ENCODE peak calls at places on chromosome 9, in seven cellular contexts. N is K562, Q is IMR-90, M is GM12878, J is HepG2, U is H1, V is HCT116. F is an unnamed sample.

GRCh38 chr9:92468206-92468605 is 14.1 kb downstream of the ASPN start:
- DNase-seq in J (no peak), U (no peak), Q (peak; percentile 66), M (no peak), N (no peak), V (no peak), F (no peak)

GRCh38 chr9:98796364-98797101 is at the start of gene ANKS6:
- DNase-seq in Q (peak; percentile 65), V (no peak), N (peak; percentile 89), M (no peak), U (peak; percentile 95), J (peak; percentile 33), F (peak; percentile 60)

GRCh38 chr9:82117025-82117424 is 128.5 kb downstream of the SPATA31D1 start:
- DNase-seq in U (no peak), N (no peak), M (no peak), J (no peak), V (no peak), Q (no peak), F (no peak)

GRCh38 chr9:126411225-126411947 is 84.8 kb downstream of the MVB12B start:
- DNase-seq in M (peak; percentile 93), J (no peak), Q (no peak), V (no peak), U (no peak), N (no peak), F (no peak)

GRCh38 chr9:85212887-85213286 is 528.9 kb downstream of the AGTPBP1 start:
- DNase-seq in V (peak; percentile 80), Q (no peak), M (no peak), U (no peak), J (no peak), N (peak; percentile 0), F (peak; percentile 71)

GRCh38 chr9:84001621-84002020 is 21.0 kb downstream of the RMI1 start:
- DNase-seq in Q (no peak), U (no peak), N (no peak), J (no peak), V (no peak), M (no peak), F (no peak)

GRCh38 chr9:112042244-112042638 is 132.9 kb downstream of the SUSD1 start:
- DNase-seq in U (no peak), Q (no peak), J (no peak), N (no peak), V (no peak), M (no peak), F (no peak)

GRCh38 chr9:136707011-136707410 is 5.4 kb upstream of the DIPK1B start:
- DNase-seq in V (no peak), N (no peak), Q (no peak), U (no peak), M (no peak), J (no peak), F (no peak)

GRCh38 chr9:135130266-135130976 is 43.0 kb downstream of the OLFM1 start:
- DNase-seq in J (no peak), M (peak; percentile 13), N (peak; percentile 47), U (no peak), Q (no peak), V (peak; percentile 63), F (no peak)

GRCh38 chr9:93587651-93588347 is 11.4 kb downstream of the PHF2 start:
- DNase-seq in U (no peak), V (no peak), Q (no peak), J (no peak), N (peak; percentile 42), M (no peak), F (no peak)

GRCh38 chr9:70120834-70121510 is 77.3 kb downstream of the MAMDC2 start:
- DNase-seq in M (no peak), V (no peak), U (no peak), Q (peak; percentile 97), N (no peak), J (no peak), F (peak; percentile 58)

GRCh38 chr9:77092536-77092935 is 73.1 kb downstream of the FOXB2 start:
- DNase-seq in J (no peak), U (no peak), N (peak; percentile 3), V (no peak), Q (no peak), M (no peak), F (no peak)

GRCh38 chr9:131323629-131324028 is 34.1 kb downstream of the PLPP7 start:
- DNase-seq in J (peak; percentile 54), V (no peak), Q (no peak), N (no peak), M (no peak), U (no peak), F (no peak)

GRCh38 chr9:97766092-97766491 is 69.0 kb upstream of the XPA start:
- DNase-seq in J (no peak), M (no peak), V (no peak), U (no peak), Q (peak; percentile 72), N (no peak), F (no peak)

GRCh38 chr9:92610470-92611420 is 59.2 kb downstream of the IPPK start:
- DNase-seq in N (no peak), U (no peak), V (no peak), Q (peak; percentile 44), M (no peak), J (no peak), F (no peak)

GRCh38 chr9:18184034-18184800 is 289.7 kb upstream of the ADAMTSL1 start:
- DNase-seq in Q (no peak), N (no peak), M (no peak), V (no peak), U (no peak), J (no peak), F (peak; percentile 19)

GRCh38 chr9:84791608-84792007 is 122.1 kb downstream of the NTRK2 start:
- DNase-seq in M (no peak), U (no peak), N (no peak), V (no peak), J (no peak), Q (no peak), F (no peak)

GRCh38 chr9:17810728-17811634 is 232.1 kb downstream of the SH3GL2 start:
- DNase-seq in U (no peak), N (peak; percentile 50), J (peak; percentile 41), Q (peak; percentile 66), V (peak; percentile 15), M (no peak), F (peak; percentile 59)

GRCh38 chr9:125521462-125522327 is 185.3 kb downstream of the MAPKAP1 start:
- DNase-seq in M (no peak), Q (peak; percentile 97), U (no peak), N (no peak), J (peak; percentile 35), V (peak; percentile 76), F (peak; percentile 86)

GRCh38 chr9:23492126-23493002 is 333.7 kb downstream of the ELAVL2 start:
- DNase-seq in U (no peak), V (no peak), Q (peak; percentile 0), J (peak; percentile 31), M (no peak), N (no peak), F (peak; percentile 64)

GRCh38 chr9:90870646-90871326 is 69.2 kb downstream of the SYK start:
- DNase-seq in Q (peak; percentile 44), V (peak; percentile 27), U (no peak), M (peak; percentile 17), J (peak; percentile 25), N (peak; percentile 54), F (peak; percentile 32)

GRCh38 chr9:16773617-16774016 is 96.9 kb downstream of the BNC2 start:
- DNase-seq in N (no peak), V (no peak), Q (no peak), M (no peak), J (no peak), U (no peak), F (no peak)

GRCh38 chr9:34185778-34186551 is 7.1 kb downstream of the UBAP1 start:
- DNase-seq in J (no peak), V (peak; percentile 68), U (no peak), Q (peak; percentile 93), N (peak; percentile 44), M (peak; percentile 51), F (peak; percentile 92)

GRCh38 chr9:120720404-120720803 is 6.1 kb upstream of the MEGF9 start:
- DNase-seq in N (no peak), Q (no peak), U (no peak), J (no peak), V (no peak), M (no peak), F (no peak)

GRCh38 chr9:16426716-16427115 is 443.8 kb downstream of the BNC2 start:
- DNase-seq in Q (peak; percentile 24), J (no peak), V (no peak), U (no peak), N (no peak), M (no peak), F (no peak)

GRCh38 chr9:126533911-126534300 is 79.8 kb upstream of the LMX1B start:
- DNase-seq in M (no peak), U (no peak), V (no peak), Q (no peak), N (no peak), J (no peak), F (no peak)

GRCh38 chr9:83934569-83935275 is 13.5 kb upstream of the KIF27 start:
- DNase-seq in U (no peak), M (no peak), N (no peak), Q (peak; percentile 60), J (no peak), V (no peak), F (no peak)

GRCh38 chr9:242461-243080 is 27.9 kb downstream of the DOCK8 start:
- DNase-seq in J (no peak), U (no peak), Q (peak; percentile 32), N (no peak), M (no peak), V (no peak), F (no peak)
- TF ChIP-seq POLR2A in J (no peak), U (no peak), Q (no peak), N (no peak), M (no peak), V (no peak), F (no peak)

GRCh38 chr9:89000973-89001916 is 10.0 kb downstream of the S1PR3 start:
- DNase-seq in U (peak; percentile 93), Q (peak; percentile 81), J (peak; percentile 65), M (no peak), N (peak; percentile 83), V (peak; percentile 66), F (peak; percentile 77)
- H3K9ac ChIP-seq in U (no peak overlapping the region), Q (peak overlapping the region; percentile 25), J (no peak overlapping the region), M (no peak overlapping the region), N (no peak overlapping the region), V (no peak overlapping the region), F (no peak overlapping the region)

DNA sequence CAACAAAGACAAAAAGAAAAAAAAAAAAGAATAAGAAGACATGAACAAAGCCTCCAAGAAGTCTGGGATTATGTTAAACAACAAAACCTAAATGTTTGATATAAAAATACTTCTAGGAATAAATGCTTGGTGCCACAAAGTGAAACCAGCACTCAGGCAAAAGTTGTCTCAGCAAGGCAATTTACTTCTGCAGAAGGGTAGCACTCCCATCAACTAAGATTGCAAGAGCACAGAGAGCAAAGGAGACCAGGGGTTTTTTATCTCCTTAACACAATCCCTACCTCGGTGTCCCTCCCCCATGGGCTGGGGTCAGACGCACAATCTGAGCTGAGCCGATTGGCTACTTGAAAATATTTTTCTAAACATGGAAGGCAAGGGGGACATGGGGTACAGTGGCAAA is 381.3 kb upstream of the SLC24A2 start:
- DNase-seq in N (no peak), Q (no peak), U (no peak), M (no peak), J (no peak), V (no peak), F (no peak)
- TF ChIP-seq POLR2A in N (no peak), Q (no peak), U (no peak), M (no peak), J (no peak), V (no peak), F (no peak)

DNA sequence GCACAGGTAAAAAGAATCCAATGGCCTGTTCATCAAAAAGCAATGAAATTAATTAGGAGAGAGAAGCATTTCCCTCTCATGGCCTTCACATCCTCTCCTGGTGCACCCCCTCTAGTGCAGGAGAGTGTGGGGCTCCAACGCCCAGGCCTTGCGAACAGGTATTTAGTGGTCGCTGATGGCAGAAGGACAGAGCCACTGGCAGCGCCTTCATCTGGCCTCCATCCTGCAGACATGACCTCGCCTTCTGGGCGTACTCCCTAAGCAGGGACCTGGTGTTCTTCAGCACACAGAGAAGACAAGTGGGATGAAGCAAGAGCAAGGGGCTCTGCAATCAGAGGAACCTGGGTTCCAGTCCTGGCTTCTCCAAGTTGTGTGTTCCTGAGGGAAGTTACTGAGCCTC is 77.5 kb downstream of the SEMA4D start:
- DNase-seq in J (no peak), Q (no peak), U (no peak), V (no peak), M (no peak), N (no peak), F (no peak)
- H3K9ac ChIP-seq in J (no peak overlapping the region), Q (no peak overlapping the region), U (no peak overlapping the region), V (no peak overlapping the region), M (no peak overlapping the region), N (no peak overlapping the region), F (no peak overlapping the region)